ENCODE peak calls at places on chromosome 16, in nine cellular contexts. L is AG10803; B is HCT116; A is effector memory CD4-positive, alpha-beta T cell; O is breast epithelium; Z is right atrium auricular region; W is left ventricle myocardium inferior; S is heart right ventricle; D is CD8-positive, alpha-beta T cell. F is an unnamed sample.

GRCh38 chr16:75064403-75065148 is 52.0 kb downstream of the LDHD start:
- DNase-seq in L (no peak), B (no peak), A (no peak), O (peak; percentile 27), Z (no peak), W (no peak), S (no peak), D (peak; percentile 15), F (peak; percentile 94)

GRCh38 chr16:15899538-15900100 is 11.2 kb upstream of the CEP20 start:
- DNase-seq in L (peak; percentile 84), B (peak; percentile 99), A (no peak), O (peak; percentile 76), Z (no peak), W (no peak), S (no peak), D (no peak), F (no peak)

GRCh38 chr16:24139282-24139681 is 116.9 kb upstream of the CACNG3 start:
- DNase-seq in L (no peak), B (no peak), A (no peak), O (no peak), Z (no peak), W (no peak), S (no peak), D (no peak), F (no peak)

GRCh38 chr16:78227855-78228254 is 128.4 kb downstream of the WWOX start:
- DNase-seq in L (no peak), B (no peak), A (no peak), O (no peak), Z (no peak), W (no peak), S (no peak), D (no peak), F (no peak)

GRCh38 chr16:87809150-87809902 is 43.5 kb upstream of the KLHDC4 start:
- DNase-seq in L (no peak), B (no peak), A (no peak), O (no peak), Z (no peak), W (no peak), S (no peak), D (no peak), F (peak; percentile 30)

GRCh38 chr16:52597073-52597771 is 50.3 kb upstream of the TOX3 start:
- DNase-seq in L (no peak), B (no peak), A (no peak), O (no peak), Z (no peak), W (no peak), S (no peak), D (no peak), F (no peak)

GRCh38 chr16:89733322-89733721 is 12.0 kb downstream of the ZNF276 start:
- DNase-seq in L (no peak), B (no peak), A (no peak), O (no peak), Z (no peak), W (no peak), S (no peak), D (no peak), F (no peak)

GRCh38 chr16:81421126-81421525 is 23.5 kb upstream of the CMIP start:
- DNase-seq in L (no peak), B (no peak), A (no peak), O (no peak), Z (no peak), W (no peak), S (no peak), D (no peak), F (no peak)

GRCh38 chr16:3509470-3509928 is 8.7 kb downstream of the CLUAP1 start:
- DNase-seq in L (no peak), B (no peak), A (peak; percentile 41), O (peak; percentile 67), Z (no peak), W (no peak), S (no peak), D (peak; percentile 85), F (peak; percentile 83)

GRCh38 chr16:3508736-3509135 is 7.9 kb downstream of the CLUAP1 start:
- DNase-seq in L (no peak), B (no peak), A (no peak), O (no peak), Z (no peak), W (no peak), S (no peak), D (peak; percentile 28), F (no peak)

GRCh38 chr16:73289232-73289631 is 241.3 kb upstream of the ZFHX3 start:
- DNase-seq in L (no peak), B (no peak), A (no peak), O (no peak), Z (no peak), W (no peak), S (no peak), D (no peak), F (no peak)

GRCh38 chr16:2842340-2843000 is 12.4 kb downstream of the ZG16B start:
- DNase-seq in L (no peak), B (peak; percentile 98), A (peak; percentile 43), O (no peak), Z (no peak), W (peak; percentile 30), S (peak; percentile 67), D (peak; percentile 76), F (peak; percentile 63)

GRCh38 chr16:78689536-78689935 is 590.1 kb downstream of the WWOX start:
- DNase-seq in L (no peak), B (no peak), A (no peak), O (no peak), Z (no peak), W (no peak), S (no peak), D (no peak), F (no peak)

GRCh38 chr16:88924834-88925539 is 52.0 kb downstream of the CBFA2T3 start:
- DNase-seq in L (peak; percentile 78), B (peak; percentile 72), A (no peak), O (no peak), Z (peak; percentile 66), W (no peak), S (no peak), D (no peak), F (no peak)

GRCh38 chr16:8372141-8372540 is 218.2 kb downstream of the TMEM114 start:
- DNase-seq in L (no peak), B (no peak), A (no peak), O (no peak), Z (no peak), W (no peak), S (no peak), D (no peak), F (no peak)

GRCh38 chr16:66942981-66943380 is 7.7 kb downstream of the CES2 start:
- DNase-seq in L (no peak), B (no peak), A (no peak), O (no peak), Z (no peak), W (no peak), S (no peak), D (no peak), F (no peak)

GRCh38 chr16:85564277-85565051 is 48.7 kb upstream of the GSE1 start:
- DNase-seq in L (no peak), B (no peak), A (no peak), O (peak; percentile 45), Z (no peak), W (no peak), S (no peak), D (peak; percentile 57), F (no peak)

GRCh38 chr16:85479972-85480726 is 133.0 kb upstream of the GSE1 start:
- DNase-seq in L (no peak), B (no peak), A (no peak), O (no peak), Z (no peak), W (no peak), S (peak; percentile 40), D (peak; percentile 30), F (no peak)

GRCh38 chr16:87918866-87919680 is 17.3 kb downstream of the CA5A start:
- DNase-seq in L (peak; percentile 62), B (no peak), A (no peak), O (no peak), Z (no peak), W (peak; percentile 63), S (peak; percentile 65), D (no peak), F (no peak)

GRCh38 chr16:31129568-31130335 is 5.8 kb downstream of the PRSS8 start:
- DNase-seq in L (no peak), B (no peak), A (no peak), O (peak; percentile 73), Z (peak; percentile 74), W (peak; percentile 58), S (peak; percentile 52), D (no peak), F (no peak)
- H3K4me3 ChIP-seq in L (no peak overlapping the region), B (no peak overlapping the region), A (no peak overlapping the region), O (peak overlapping the region; percentile 40), Z (no peak overlapping the region), W (no peak overlapping the region), S (no peak overlapping the region), D (no peak overlapping the region), F (no peak overlapping the region)

DNA sequence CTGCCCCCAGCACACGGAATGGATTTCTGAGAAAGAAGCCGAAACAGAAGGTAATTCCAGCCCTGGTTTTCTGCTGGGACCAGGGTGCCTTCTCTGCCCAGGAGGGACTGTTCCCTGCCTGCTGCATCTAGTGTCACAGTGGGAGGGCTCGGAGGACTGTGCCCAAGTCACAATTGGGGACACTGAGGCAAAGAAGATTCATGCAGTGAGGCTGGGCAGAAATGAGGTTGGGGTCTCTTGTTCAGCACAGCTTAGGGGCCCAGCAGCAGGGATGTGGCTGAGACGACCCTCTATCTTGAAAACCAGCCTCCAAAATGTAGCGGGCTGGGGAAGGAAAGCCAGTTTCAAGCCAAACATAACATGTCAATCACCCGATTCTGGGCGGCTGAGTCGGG is 592 bp downstream of the IL21R start:
- DNase-seq in L (no peak), B (no peak), A (no peak), O (no peak), Z (peak; percentile 46), W (no peak), S (no peak), D (no peak), F (no peak)
- H3K4me3 ChIP-seq in L (no peak overlapping the region), B (no peak overlapping the region), A (peak overlapping the region; percentile 62), O (no peak overlapping the region), Z (no peak overlapping the region), W (peak overlapping the region; percentile 31), S (no peak overlapping the region), D (peak overlapping the region; percentile 78), F (peak overlapping the region; percentile 32)

DNA sequence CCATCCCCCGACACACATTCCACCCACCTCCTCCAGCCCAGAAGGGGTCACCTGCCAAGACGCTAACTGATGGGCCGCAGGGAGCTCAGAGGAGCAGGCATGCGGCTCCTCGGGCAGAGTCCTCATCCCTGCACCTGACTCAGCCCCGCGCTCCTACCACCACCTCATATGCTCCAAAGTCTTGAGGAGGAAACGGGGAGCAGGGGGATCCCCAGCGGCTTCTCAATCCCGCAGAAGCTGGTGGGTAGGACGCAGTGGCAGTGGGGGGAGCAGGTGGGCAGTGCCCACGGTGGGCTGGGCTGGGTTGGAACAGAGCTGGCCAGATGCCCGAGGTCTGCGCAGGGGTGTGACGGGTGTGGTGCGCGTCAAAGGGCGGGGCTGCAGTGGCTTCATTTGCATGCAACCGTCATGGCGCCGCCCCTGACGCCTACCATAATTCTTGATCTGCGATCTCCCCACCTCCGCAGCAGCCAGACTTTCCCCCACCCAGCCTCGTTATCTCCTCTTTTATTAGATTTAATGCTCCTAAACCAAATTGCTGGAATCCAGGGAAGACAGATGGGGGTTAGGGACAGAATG is 39.0 kb upstream of the EMP2 start:
- DNase-seq in L (no peak), B (no peak), A (no peak), O (peak; percentile 26), Z (no peak), W (peak; percentile 58), S (peak; percentile 68), D (no peak), F (no peak)
- H3K4me3 ChIP-seq in L (no peak overlapping the region), B (no peak overlapping the region), A (no peak overlapping the region), O (peak overlapping the region; percentile 57), Z (no peak overlapping the region), W (peak overlapping the region; percentile 51), S (peak overlapping the region; percentile 29), D (no peak overlapping the region), F (no peak overlapping the region)

GRCh38 chr16:51151435-51151950 is 423 bp upstream of the SALL1 start:
- DNase-seq in L (peak; percentile 87), B (no peak), A (no peak), O (peak; percentile 27), Z (no peak), W (no peak), S (peak; percentile 53), D (no peak), F (no peak)
- H3K4me3 ChIP-seq in L (peak overlapping the region; percentile 85), B (no peak overlapping the region), A (no peak overlapping the region), O (peak overlapping the region; percentile 72), Z (peak overlapping the region; percentile 26), W (peak overlapping the region; percentile 66), S (peak overlapping the region; percentile 63), D (no peak overlapping the region), F (no peak overlapping the region)

F was measured in Jurkat, Clone E6-1.